ENCODE peak calls at places on chromosomes 6 and 20, in four cellular contexts. D is heart left ventricle, K is fibroblast of pulmonary artery, T is A673. J is an unnamed sample.

GRCh38 chr6:108562503-108562993 is 1.8 kb downstream of the FOXO3 start:
- DNase-seq in D (peak; percentile 81), T (peak; percentile 93), K (peak; percentile 83), J (peak; percentile 91)

GRCh38 chr6:226516-227073 is 65.7 kb upstream of the DUSP22 start:
- DNase-seq in K (no peak), T (no peak), D (no peak), J (no peak)

GRCh38 chr6:139981810-139982550 is 607.5 kb upstream of the CITED2 start:
- DNase-seq in T (peak; percentile 97), D (peak; percentile 22), K (peak; percentile 71), J (peak; percentile 57)

GRCh38 chr6:150673720-150674361 is 74.2 kb downstream of the PLEKHG1 start:
- DNase-seq in T (no peak), K (no peak), D (no peak), J (no peak)

GRCh38 chr20:43530321-43531090 is 23.0 kb downstream of the L3MBTL1 start:
- DNase-seq in D (no peak), K (no peak), T (no peak), J (no peak)

GRCh38 chr20:58634121-58634817 is 16.8 kb upstream of the STX16 start:
- DNase-seq in D (no peak), K (peak; percentile 55), T (peak; percentile 45), J (no peak)

GRCh38 chr20:31652917-31653385 is 15.2 kb downstream of the COX4I2 start:
- DNase-seq in T (peak; percentile 64), D (no peak), K (peak; percentile 64), J (peak; percentile 83)

GRCh38 chr20:61280217-61280980 is 28.3 kb downstream of the CDH4 start:
- DNase-seq in T (no peak), K (no peak), D (no peak), J (no peak)

GRCh38 chr6:40326689-40327404 is 260.3 kb downstream of the LRFN2 start:
- DNase-seq in T (no peak), D (no peak), K (no peak), J (no peak)

GRCh38 chr20:25148181-25148981 is 47.1 kb upstream of the ENTPD6 start:
- DNase-seq in K (peak; percentile 61), T (peak; percentile 53), D (peak; percentile 48), J (no peak)

GRCh38 chr6:2949536-2950083 is 21.8 kb downstream of the SERPINB6 start:
- DNase-seq in T (no peak), D (no peak), K (no peak), J (no peak)

GRCh38 chr6:2950713-2951112 is 20.7 kb downstream of the SERPINB6 start:
- DNase-seq in T (no peak), D (no peak), K (no peak), J (no peak)

GRCh38 chr6:2952557-2953095 is 18.7 kb downstream of the SERPINB6 start:
- DNase-seq in D (peak; percentile 82), K (peak; percentile 91), T (peak; percentile 89), J (peak; percentile 50)

GRCh38 chr6:2951723-2952122 is 19.6 kb downstream of the SERPINB6 start:
- DNase-seq in K (no peak), T (no peak), D (peak; percentile 56), J (no peak)

DNA sequence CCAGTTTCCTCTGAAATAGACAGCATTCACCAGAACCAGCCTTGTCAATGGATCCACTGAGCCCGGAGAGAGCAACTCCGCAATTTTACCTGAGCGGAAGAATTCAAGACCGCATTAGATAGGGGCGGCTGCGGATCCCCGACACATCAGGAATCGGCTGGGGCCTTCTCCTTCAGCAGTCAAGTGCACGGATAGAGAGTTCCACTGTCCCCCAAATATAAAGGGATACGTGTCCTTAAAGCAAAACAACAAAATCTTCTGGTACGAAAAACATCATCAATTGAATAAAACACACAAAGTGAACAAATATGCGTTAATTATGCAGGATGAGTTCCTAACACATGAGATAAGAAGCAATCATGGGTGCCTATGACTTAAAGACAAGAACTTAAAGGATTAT is 18.3 kb downstream of the SERPINB6 start:
- DNase-seq in D (no peak), T (no peak), K (no peak), J (no peak)
- TF ChIP-seq CTCF in D (no peak), T (no peak), K (no peak), J (no peak)

DNA sequence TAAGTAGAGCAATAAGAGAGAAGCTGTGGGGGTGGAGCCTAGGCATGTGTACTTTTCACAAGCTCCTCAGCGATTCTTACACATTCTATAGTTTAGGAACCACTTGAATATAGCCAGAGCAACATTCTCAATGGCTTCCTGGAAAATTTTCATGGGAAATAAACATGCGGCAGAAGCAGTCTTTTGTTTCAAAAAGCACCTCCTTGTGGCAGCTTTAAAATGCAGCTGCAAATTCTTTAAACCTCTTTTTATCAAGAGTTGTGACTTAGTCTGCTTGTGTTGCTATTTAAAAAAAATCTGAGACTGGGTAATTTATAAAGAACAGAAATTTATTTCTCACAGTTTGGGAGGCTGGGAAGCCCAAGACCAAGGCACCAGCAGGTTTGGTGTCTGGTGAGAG is 23.8 kb downstream of the NKX2-2 start:
- DNase-seq in T (no peak), K (peak; percentile 22), D (no peak), J (no peak)
- TF ChIP-seq CTCF in T (peak; percentile 43), K (peak; percentile 36), D (no peak), J (peak; percentile 18)

DNA sequence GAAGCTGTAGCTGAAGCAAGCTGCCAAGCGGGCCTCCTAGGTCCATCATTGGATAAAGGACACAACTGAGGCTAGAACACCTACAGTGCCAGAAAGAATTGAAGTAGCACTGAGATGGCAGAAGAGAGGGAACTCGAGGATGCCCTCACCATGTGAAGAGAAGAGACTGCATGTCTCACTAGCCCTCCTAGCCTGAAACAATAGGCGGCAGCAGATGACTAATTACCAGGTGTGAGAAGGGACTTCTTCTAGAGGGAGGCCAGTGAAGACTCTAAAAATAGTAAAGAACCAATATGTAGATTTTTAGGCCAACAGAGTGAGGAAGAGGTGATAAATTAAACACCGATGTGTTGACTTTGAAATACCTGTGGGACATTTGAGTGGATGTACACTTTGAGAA is 50.3 kb downstream of the LGSN start:
- DNase-seq in D (no peak), T (no peak), K (no peak), J (no peak)
- TF ChIP-seq CTCF in D (no peak), T (no peak), K (no peak), J (no peak)

GRCh38 chr6:6052216-6052615 is 45.5 kb upstream of the NRN1 start:
- DNase-seq in T (no peak), D (no peak), K (no peak), J (no peak)

GRCh38 chr6:6058054-6058444 is 51.3 kb upstream of the NRN1 start:
- DNase-seq in D (no peak), T (no peak), K (no peak), J (no peak)

DNA sequence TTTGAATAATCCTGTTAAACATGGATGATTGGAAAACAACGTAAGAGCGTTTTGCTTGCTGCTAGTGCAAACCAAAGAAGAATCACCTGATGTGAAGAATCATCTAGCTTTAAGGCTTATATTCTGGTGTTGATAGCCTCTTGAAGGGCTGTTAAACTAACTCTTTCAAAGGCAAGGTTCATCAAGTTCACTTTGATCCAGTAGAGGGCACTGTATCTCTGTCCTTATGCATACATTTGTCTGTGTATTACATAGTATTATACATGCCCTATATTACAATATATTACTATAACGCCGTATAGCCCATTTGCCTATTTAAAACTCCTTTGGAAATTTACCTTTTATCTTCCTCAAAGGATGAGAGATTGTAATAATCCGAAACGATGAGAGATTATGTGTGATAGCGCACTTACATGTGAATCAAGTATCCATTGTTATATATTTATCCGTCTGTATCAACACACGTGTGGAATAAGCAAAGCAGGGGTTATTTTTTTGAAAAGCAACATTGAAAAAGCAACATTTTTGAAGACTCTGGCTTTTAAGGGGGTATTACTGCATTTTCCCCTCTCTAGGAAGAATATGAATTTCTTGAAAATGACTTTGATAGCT is 50.8 kb upstream of the NRN1 start:
- DNase-seq in D (no peak), T (peak; percentile 77), K (peak; percentile 35), J (peak; percentile 66)
- TF ChIP-seq CTCF in D (peak; percentile 72), T (peak; percentile 72), K (peak; percentile 32), J (peak; percentile 57)

GRCh38 chr6:165249808-165250207 is 59.6 kb downstream of the C6orf118 start:
- DNase-seq in D (no peak), T (no peak), K (no peak), J (no peak)
- TF ChIP-seq CTCF in D (no peak), T (no peak), K (no peak), J (no peak)

J was measured in MCF 10A.